ENCODE peak calls at places on chromosomes 4 and X, in ten cellular contexts. One of them, this sample, is unnamed.

GRCh38 chr4:101693842-101694398 is 96.6 kb upstream of the BANK1 start:
- DNase-seq in A549: no peak
- DNase-seq in BJ: no peak
- DNase-seq in spleen: no peak
- DNase-seq in ovary: no peak
- DNase-seq in mammary epithelial cell: peak
- DNase-seq in pancreas: no peak
- DNase-seq in fibroblast of the aortic adventitia: no peak
- DNase-seq in fibroblast of lung: no peak
- DNase-seq in uterus: no peak
- DNase-seq in this sample: no peak

GRCh38 chr4:583820-584219 is 7.7 kb upstream of the TMEM271 start:
- DNase-seq in A549: no peak
- DNase-seq in BJ: no peak
- DNase-seq in spleen: no peak
- DNase-seq in ovary: no peak
- DNase-seq in mammary epithelial cell: no peak
- DNase-seq in pancreas: no peak
- DNase-seq in fibroblast of the aortic adventitia: no peak
- DNase-seq in fibroblast of lung: no peak
- DNase-seq in uterus: no peak
- DNase-seq in this sample: no peak

GRCh38 chr4:38917481-38918025 is 49.9 kb downstream of the FAM114A1 start:
- DNase-seq in A549: no peak
- DNase-seq in BJ: no peak
- DNase-seq in spleen: no peak
- DNase-seq in ovary: no peak
- DNase-seq in mammary epithelial cell: no peak
- DNase-seq in pancreas: no peak
- DNase-seq in fibroblast of the aortic adventitia: no peak
- DNase-seq in fibroblast of lung: no peak
- DNase-seq in uterus: no peak
- DNase-seq in this sample: peak

GRCh38 chr4:91577864-91578263 is 725.9 kb upstream of the GRID2 start:
- DNase-seq in A549: no peak
- DNase-seq in BJ: no peak
- DNase-seq in spleen: no peak
- DNase-seq in ovary: no peak
- DNase-seq in mammary epithelial cell: no peak
- DNase-seq in pancreas: no peak
- DNase-seq in fibroblast of the aortic adventitia: no peak
- DNase-seq in fibroblast of lung: no peak
- DNase-seq in uterus: no peak
- DNase-seq in this sample: no peak

GRCh38 chr4:25106363-25107151 is 53.7 kb downstream of the SEPSECS start:
- DNase-seq in A549: no peak
- DNase-seq in BJ: no peak
- DNase-seq in spleen: no peak
- DNase-seq in ovary: no peak
- DNase-seq in mammary epithelial cell: no peak
- DNase-seq in pancreas: no peak
- DNase-seq in fibroblast of the aortic adventitia: no peak
- DNase-seq in fibroblast of lung: no peak
- DNase-seq in uterus: no peak
- DNase-seq in this sample: no peak

GRCh38 chr4:6493668-6494304 is 21.4 kb upstream of the PPP2R2C start:
- DNase-seq in A549: no peak
- DNase-seq in BJ: no peak
- DNase-seq in spleen: no peak
- DNase-seq in ovary: no peak
- DNase-seq in mammary epithelial cell: peak
- DNase-seq in pancreas: no peak
- DNase-seq in fibroblast of the aortic adventitia: peak
- DNase-seq in fibroblast of lung: peak
- DNase-seq in uterus: no peak
- DNase-seq in this sample: no peak

GRCh38 chr4:52376107-52376704 is 282.9 kb downstream of the USP46 start:
- DNase-seq in A549: peak
- DNase-seq in BJ: peak
- DNase-seq in spleen: no peak
- DNase-seq in ovary: peak
- DNase-seq in mammary epithelial cell: peak
- DNase-seq in pancreas: no peak
- DNase-seq in fibroblast of the aortic adventitia: peak
- DNase-seq in fibroblast of lung: peak
- DNase-seq in uterus: peak
- DNase-seq in this sample: peak

GRCh38 chr4:106892786-106893185 is 143.3 kb downstream of the DKK2 start:
- DNase-seq in A549: no peak
- DNase-seq in BJ: no peak
- DNase-seq in spleen: peak
- DNase-seq in ovary: no peak
- DNase-seq in mammary epithelial cell: no peak
- DNase-seq in pancreas: no peak
- DNase-seq in fibroblast of the aortic adventitia: no peak
- DNase-seq in fibroblast of lung: no peak
- DNase-seq in uterus: no peak
- DNase-seq in this sample: no peak

GRCh38 chr4:128863314-128864075 is 54.0 kb downstream of the JADE1 start:
- DNase-seq in A549: peak
- DNase-seq in BJ: no peak
- DNase-seq in spleen: peak
- DNase-seq in ovary: peak
- DNase-seq in mammary epithelial cell: peak
- DNase-seq in pancreas: peak
- DNase-seq in fibroblast of the aortic adventitia: peak
- DNase-seq in fibroblast of lung: peak
- DNase-seq in uterus: peak
- DNase-seq in this sample: peak

GRCh38 chrX:21375795-21376069 is 1.5 kb downstream of the CNKSR2 start:
- DNase-seq in A549: peak
- DNase-seq in BJ: no peak
- DNase-seq in spleen: no peak
- DNase-seq in ovary: no peak
- DNase-seq in mammary epithelial cell: no peak
- DNase-seq in pancreas: no peak
- DNase-seq in fibroblast of the aortic adventitia: no peak
- DNase-seq in fibroblast of lung: no peak
- DNase-seq in uterus: no peak
- DNase-seq in this sample: no peak

GRCh38 chr4:98572697-98573096 is 85.7 kb downstream of the TSPAN5 start:
- DNase-seq in A549: no peak
- DNase-seq in BJ: peak
- DNase-seq in spleen: no peak
- DNase-seq in ovary: no peak
- DNase-seq in mammary epithelial cell: no peak
- DNase-seq in pancreas: no peak
- DNase-seq in fibroblast of the aortic adventitia: no peak
- DNase-seq in fibroblast of lung: peak
- DNase-seq in uterus: no peak
- DNase-seq in this sample: no peak

GRCh38 chr4:94439606-94440005 is 12.1 kb upstream of the PDLIM5 start:
- DNase-seq in A549: no peak
- DNase-seq in BJ: no peak
- DNase-seq in spleen: no peak
- DNase-seq in ovary: no peak
- DNase-seq in mammary epithelial cell: no peak
- DNase-seq in pancreas: no peak
- DNase-seq in fibroblast of the aortic adventitia: no peak
- DNase-seq in fibroblast of lung: no peak
- DNase-seq in uterus: no peak
- DNase-seq in this sample: no peak

GRCh38 chr4:94446386-94446785 is 5.4 kb upstream of the PDLIM5 start:
- DNase-seq in A549: no peak
- DNase-seq in BJ: peak
- DNase-seq in spleen: no peak
- DNase-seq in ovary: no peak
- DNase-seq in mammary epithelial cell: peak
- DNase-seq in pancreas: no peak
- DNase-seq in fibroblast of the aortic adventitia: peak
- DNase-seq in fibroblast of lung: peak
- DNase-seq in uterus: no peak
- DNase-seq in this sample: peak

GRCh38 chr4:94442251-94442650 is 9.5 kb upstream of the PDLIM5 start:
- DNase-seq in A549: no peak
- DNase-seq in BJ: no peak
- DNase-seq in spleen: no peak
- DNase-seq in ovary: no peak
- DNase-seq in mammary epithelial cell: no peak
- DNase-seq in pancreas: no peak
- DNase-seq in fibroblast of the aortic adventitia: no peak
- DNase-seq in fibroblast of lung: no peak
- DNase-seq in uterus: no peak
- DNase-seq in this sample: no peak

GRCh38 chr4:94444771-94445170 is 7.0 kb upstream of the PDLIM5 start:
- DNase-seq in A549: no peak
- DNase-seq in BJ: no peak
- DNase-seq in spleen: no peak
- DNase-seq in ovary: no peak
- DNase-seq in mammary epithelial cell: no peak
- DNase-seq in pancreas: no peak
- DNase-seq in fibroblast of the aortic adventitia: peak
- DNase-seq in fibroblast of lung: no peak
- DNase-seq in uterus: no peak
- DNase-seq in this sample: no peak

DNA sequence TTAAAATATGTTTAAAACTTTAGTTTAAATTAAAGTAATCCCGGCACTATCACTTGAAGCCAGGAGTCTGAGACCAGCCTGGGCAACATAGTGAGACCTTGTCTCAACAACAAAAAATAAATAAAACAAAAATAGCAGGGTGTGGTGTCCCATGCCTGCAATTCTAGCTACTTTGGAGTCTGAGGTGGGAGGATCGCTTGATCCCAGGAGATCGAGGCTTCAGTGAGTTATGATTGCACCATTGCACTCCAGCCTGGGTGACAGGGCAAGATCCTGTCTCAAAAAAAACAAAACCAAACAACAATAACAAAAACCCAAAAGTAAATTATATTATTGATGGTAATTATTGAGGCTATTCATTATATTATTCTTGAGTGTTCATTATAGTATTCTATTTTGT is 9.9 kb upstream of the PDLIM5 start:
- DNase-seq in A549: no peak
- DNase-seq in BJ: no peak
- DNase-seq in spleen: no peak
- DNase-seq in ovary: no peak
- DNase-seq in mammary epithelial cell: no peak
- DNase-seq in pancreas: no peak
- DNase-seq in fibroblast of the aortic adventitia: no peak
- DNase-seq in fibroblast of lung: no peak
- DNase-seq in uterus: no peak
- DNase-seq in this sample: no peak
- H3K4me3 ChIP-seq in A549: no peak
- H3K4me3 ChIP-seq in BJ: no peak
- H3K4me3 ChIP-seq in spleen: no peak
- H3K4me3 ChIP-seq in ovary: no peak
- H3K4me3 ChIP-seq in mammary epithelial cell: no peak
- H3K4me3 ChIP-seq in pancreas: no peak
- H3K4me3 ChIP-seq in fibroblast of the aortic adventitia: no peak
- H3K4me3 ChIP-seq in fibroblast of lung: no peak
- H3K4me3 ChIP-seq in uterus: no peak
- H3K4me3 ChIP-seq in this sample: no peak

DNA sequence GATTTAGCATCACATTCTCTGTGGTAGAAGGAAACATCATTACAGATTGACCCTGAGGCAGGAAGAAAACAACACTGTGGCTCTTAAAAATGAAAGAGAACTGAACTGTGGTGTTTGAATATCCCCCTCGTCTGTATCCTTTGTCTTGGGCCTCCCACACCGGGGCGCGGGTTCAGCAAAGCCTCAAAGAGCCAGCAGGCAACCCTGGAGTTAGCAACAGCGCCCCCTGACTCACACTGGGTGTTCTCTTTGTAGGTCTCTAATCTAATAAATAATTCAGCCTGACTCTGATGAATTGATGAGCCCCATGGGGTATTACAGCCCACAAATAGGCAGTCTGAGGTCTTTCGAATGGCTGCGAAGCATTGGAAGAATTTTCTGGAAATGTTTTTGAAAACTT is 46.1 kb upstream of the CTSO start:
- DNase-seq in A549: no peak
- DNase-seq in BJ: no peak
- DNase-seq in spleen: no peak
- DNase-seq in ovary: no peak
- DNase-seq in mammary epithelial cell: no peak
- DNase-seq in pancreas: no peak
- DNase-seq in fibroblast of the aortic adventitia: peak
- DNase-seq in fibroblast of lung: peak
- DNase-seq in uterus: no peak
- DNase-seq in this sample: peak
- TF ChIP-seq CTCF in A549: no peak
- TF ChIP-seq CTCF in BJ: peak
- TF ChIP-seq CTCF in spleen: no peak
- TF ChIP-seq CTCF in ovary: no peak
- TF ChIP-seq CTCF in mammary epithelial cell: peak
- TF ChIP-seq CTCF in pancreas: no peak
- TF ChIP-seq CTCF in fibroblast of the aortic adventitia: peak
- TF ChIP-seq CTCF in fibroblast of lung: peak
- TF ChIP-seq CTCF in uterus: no peak
- TF ChIP-seq CTCF in this sample: peak

DNA sequence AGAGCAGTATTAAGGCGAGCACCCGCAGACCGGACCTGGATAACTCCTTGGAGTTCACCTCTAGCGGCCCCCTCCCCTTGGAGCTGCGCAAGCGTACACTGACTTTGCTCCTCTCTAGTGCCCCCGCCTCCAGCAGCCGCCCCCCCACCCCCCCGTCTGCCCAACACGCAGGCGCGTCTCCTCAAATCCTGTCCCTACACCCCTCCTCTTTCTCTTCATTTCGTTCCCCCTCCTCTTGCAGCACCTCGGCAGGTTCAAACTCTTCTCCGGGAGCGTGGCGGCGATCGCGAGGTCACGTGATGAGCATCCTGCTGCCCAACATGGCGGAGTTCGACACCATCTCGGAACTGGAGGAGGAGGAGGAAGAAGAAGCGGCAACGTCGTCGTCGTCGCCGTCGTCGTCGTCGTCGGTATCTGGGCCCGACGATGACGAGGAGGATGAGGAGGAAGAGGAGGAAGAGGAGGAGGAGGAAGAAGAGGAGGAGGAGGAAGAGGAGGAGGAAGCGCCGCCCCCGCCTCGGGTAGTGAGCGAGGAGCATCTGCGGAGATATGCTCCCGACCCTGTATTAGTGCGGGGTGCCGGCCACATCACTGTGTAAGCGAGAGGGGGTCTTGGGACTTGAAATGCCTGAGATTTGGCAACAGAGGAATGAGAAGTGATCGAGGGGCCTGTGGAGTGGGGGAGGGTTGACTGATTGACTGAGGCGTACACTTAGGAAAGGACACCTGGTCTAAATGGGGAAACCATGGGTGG is at the start of gene CHIC1:
- DNase-seq in A549: peak
- DNase-seq in BJ: no peak
- DNase-seq in spleen: peak
- DNase-seq in ovary: peak
- DNase-seq in mammary epithelial cell: peak
- DNase-seq in pancreas: peak
- DNase-seq in fibroblast of the aortic adventitia: peak
- DNase-seq in fibroblast of lung: peak
- DNase-seq in uterus: peak
- DNase-seq in this sample: peak
- H3K4me3 ChIP-seq in A549: peak
- H3K4me3 ChIP-seq in BJ: peak
- H3K4me3 ChIP-seq in spleen: peak
- H3K4me3 ChIP-seq in ovary: peak
- H3K4me3 ChIP-seq in mammary epithelial cell: peak
- H3K4me3 ChIP-seq in pancreas: peak
- H3K4me3 ChIP-seq in fibroblast of the aortic adventitia: peak
- H3K4me3 ChIP-seq in fibroblast of lung: peak
- H3K4me3 ChIP-seq in uterus: peak
- H3K4me3 ChIP-seq in this sample: peak

GRCh38 chrX:115268421-115268820 is 21.1 kb upstream of the LUZP4 start:
- DNase-seq in A549: peak
- DNase-seq in BJ: no peak
- DNase-seq in spleen: no peak
- DNase-seq in ovary: no peak
- DNase-seq in mammary epithelial cell: no peak
- DNase-seq in pancreas: no peak
- DNase-seq in fibroblast of the aortic adventitia: no peak
- DNase-seq in fibroblast of lung: peak
- DNase-seq in uterus: no peak
- DNase-seq in this sample: no peak
- TF ChIP-seq CTCF in A549: no peak
- TF ChIP-seq CTCF in BJ: peak
- TF ChIP-seq CTCF in spleen: no peak
- TF ChIP-seq CTCF in ovary: peak
- TF ChIP-seq CTCF in mammary epithelial cell: peak
- TF ChIP-seq CTCF in pancreas: no peak
- TF ChIP-seq CTCF in fibroblast of the aortic adventitia: peak
- TF ChIP-seq CTCF in fibroblast of lung: peak
- TF ChIP-seq CTCF in uterus: no peak
- TF ChIP-seq CTCF in this sample: peak